ENCODE peak calls at places on chromosomes 4 and X, in six cellular contexts. I is cardiac muscle cell, P is foreskin fibroblast, G is tibial artery, U is K562, R is A549. K is an unnamed sample.
A peak's percentile ranks its signal among the peaks of the same experiment; 100 is the strongest.

GRCh38 chr4:11223261-11223660 is 205.4 kb downstream of the HS3ST1 start:
- DNase-seq in I (no peak), P (no peak), G (no peak), U (no peak), R (no peak), K (no peak)

GRCh38 chrX:49160908-49161307 is 1.6 kb upstream of the MAGIX start:
- DNase-seq in I (no peak), P (no peak), G (no peak), U (no peak), R (no peak), K (no peak)

GRCh38 chrX:2614911-2615310 is 76.2 kb upstream of the CD99 start:
- DNase-seq in I (peak; percentile 85), P (peak; percentile 91), G (no peak), U (peak; percentile 43), R (no peak), K (peak; percentile 26)

GRCh38 chrX:12790878-12791252 is 347 bp upstream of the PRPS2 start:
- DNase-seq in I (no peak), P (no peak), G (no peak), U (no peak), R (no peak), K (no peak)

GRCh38 chr4:112418092-112418491 is 97.9 kb downstream of the NEUROG2 start:
- DNase-seq in I (no peak), P (no peak), G (no peak), U (peak; percentile 15), R (no peak), K (no peak)

GRCh38 chrX:105475801-105476200 is 255.3 kb upstream of the TEX13A start:
- DNase-seq in I (no peak), P (peak; percentile 27), G (no peak), U (no peak), R (no peak), K (no peak)

GRCh38 chr4:74059161-74059829 is 20.8 kb upstream of the CXCL3 start:
- DNase-seq in I (no peak), P (no peak), G (no peak), U (no peak), R (no peak), K (no peak)

GRCh38 chr4:176837176-176837915 is 44.6 kb upstream of the VEGFC start:
- DNase-seq in I (no peak), P (no peak), G (no peak), U (no peak), R (no peak), K (no peak)

GRCh38 chr4:122531514-122531913 is 75.0 kb upstream of the IL2 start:
- DNase-seq in I (no peak), P (no peak), G (no peak), U (no peak), R (no peak), K (no peak)

GRCh38 chr4:109826719-109827118 is 1.1 kb upstream of the RRH start:
- DNase-seq in I (peak; percentile 41), P (peak; percentile 33), G (no peak), U (peak; percentile 20), R (no peak), K (no peak)

GRCh38 chr4:69038582-69038981 is 57.7 kb upstream of the UGT2B7 start:
- DNase-seq in I (no peak), P (peak; percentile 67), G (no peak), U (no peak), R (no peak), K (no peak)

GRCh38 chr4:1097553-1097952 is 15.8 kb downstream of the RNF212 start:
- DNase-seq in I (no peak), P (no peak), G (no peak), U (no peak), R (no peak), K (no peak)

GRCh38 chrX:31545726-31546125 is 473.9 kb upstream of the FTHL17 start:
- DNase-seq in I (no peak), P (no peak), G (no peak), U (no peak), R (no peak), K (no peak)

GRCh38 chr4:121070696-121071639 is 1.4 kb downstream of the NDNF start:
- DNase-seq in I (peak; percentile 44), P (peak; percentile 72), G (peak; percentile 48), U (no peak), R (peak; percentile 25), K (peak; percentile 15)

GRCh38 chr4:48175806-48176205 is 41.8 kb upstream of the TXK start:
- DNase-seq in I (no peak), P (peak; percentile 42), G (no peak), U (no peak), R (no peak), K (no peak)

GRCh38 chr4:30870513-30870912 is 150.3 kb downstream of the PCDH7 start:
- DNase-seq in I (no peak), P (no peak), G (no peak), U (no peak), R (no peak), K (no peak)

GRCh38 chr4:3198906-3199305 is 50.1 kb upstream of the MSANTD1 start:
- DNase-seq in I (no peak), P (no peak), G (no peak), U (no peak), R (no peak), K (no peak)

GRCh38 chr4:126899382-126899801 is 733.4 kb upstream of the INTU start:
- DNase-seq in I (peak; percentile 64), P (peak; percentile 94), G (no peak), U (no peak), R (no peak), K (no peak)

GRCh38 chr4:90159193-90159592 is 32.0 kb downstream of the CCSER1 start:
- DNase-seq in I (no peak), P (no peak), G (no peak), U (no peak), R (no peak), K (no peak)

GRCh38 chr4:155818639-155819038 is 47.4 kb downstream of the ASIC5 start:
- DNase-seq in I (peak; percentile 46), P (peak; percentile 13), G (no peak), U (no peak), R (no peak), K (no peak)

GRCh38 chr4:186554890-186555827 is at the start of gene MTNR1A:
- DNase-seq in I (peak; percentile 13), P (peak; percentile 13), G (no peak), U (no peak), R (peak; percentile 19), K (no peak)

GRCh38 chrX:638482-639131 is 8.0 kb downstream of the SHOX start:
- DNase-seq in I (no peak), P (peak; percentile 49), G (no peak), U (no peak), R (no peak), K (no peak)

GRCh38 chrX:118345045-118345400 is 883 bp upstream of the WDR44 start:
- DNase-seq in I (no peak), P (no peak), G (no peak), U (peak; percentile 32), R (no peak), K (no peak)

GRCh38 chr4:80005863-80006262 is 67.2 kb downstream of the ANTXR2 start:
- DNase-seq in I (no peak), P (no peak), G (no peak), U (peak; percentile 75), R (no peak), K (no peak)

GRCh38 chr4:46994007-46994405 is 625 bp upstream of the GABRA4 start:
- DNase-seq in I (no peak), P (peak; percentile 6), G (no peak), U (no peak), R (no peak), K (no peak)

GRCh38 chr4:37601527-37601926 is 84.6 kb downstream of the RELL1 start:
- DNase-seq in I (peak; percentile 99), P (peak; percentile 66), G (no peak), U (no peak), R (no peak), K (no peak)

DNA sequence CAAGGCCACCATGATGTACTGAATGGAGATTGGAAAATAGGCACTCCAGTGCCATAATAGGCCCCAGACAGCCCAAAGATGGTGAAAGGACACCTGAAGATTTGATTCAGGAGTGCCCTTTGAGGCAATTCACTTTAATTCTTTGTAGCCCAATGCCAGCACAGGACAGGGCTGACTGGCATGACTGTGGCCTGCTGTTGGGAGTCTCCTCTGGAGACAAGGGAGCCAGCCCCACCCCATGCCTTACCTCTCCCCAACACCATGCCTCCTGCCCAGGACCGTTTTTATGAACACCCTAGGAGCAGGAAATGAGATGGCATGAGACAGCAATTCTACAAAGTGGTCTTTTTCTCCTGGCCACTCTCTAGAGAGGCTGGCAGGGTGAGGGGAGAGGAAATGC is 94.3 kb upstream of the MAMLD1 start:
- DNase-seq in I (no peak), P (no peak), G (no peak), U (no peak), R (no peak), K (no peak)
- H3K4me3 ChIP-seq in I (no peak overlapping the region), P (no peak overlapping the region), G (no peak overlapping the region), U (no peak overlapping the region), R (no peak overlapping the region), K (no peak overlapping the region)

GRCh38 chrX:153336988-153337387 is 3.0 kb downstream of the ZNF275 start:
- DNase-seq in I (no peak), P (no peak), G (no peak), U (no peak), R (no peak), K (no peak)
- H3K4me3 ChIP-seq in I (no peak overlapping the region), P (no peak overlapping the region), G (no peak overlapping the region), U (no peak overlapping the region), R (no peak overlapping the region), K (no peak overlapping the region)

GRCh38 chr4:140635606-140636005 is 66.8 kb upstream of the UCP1 start:
- DNase-seq in I (peak; percentile 52), P (peak; percentile 45), G (no peak), U (no peak), R (peak; percentile 10), K (no peak)
- H3K4me3 ChIP-seq in I (no peak overlapping the region), P (no peak overlapping the region), G (no peak overlapping the region), U (no peak overlapping the region), R (no peak overlapping the region), K (no peak overlapping the region)

GRCh38 chrX:40171513-40172168 is 73.9 kb upstream of the BCOR start:
- DNase-seq in I (peak; percentile 53), P (peak; percentile 64), G (no peak), U (peak; percentile 45), R (no peak), K (no peak)

GRCh38 chrX:40173662-40174593 is 76.2 kb upstream of the BCOR start:
- DNase-seq in I (peak; percentile 39), P (peak; percentile 43), G (no peak), U (peak; percentile 55), R (no peak), K (no peak)

GRCh38 chrX:40172169-40172979 is 74.6 kb upstream of the BCOR start:
- DNase-seq in I (peak; percentile 65), P (peak; percentile 74), G (peak; percentile 79), U (peak; percentile 94), R (no peak), K (no peak)

GRCh38 chrX:40174594-40175415 is 77.0 kb upstream of the BCOR start:
- DNase-seq in I (peak; percentile 75), P (peak; percentile 77), G (no peak), U (peak; percentile 44), R (no peak), K (no peak)

DNA sequence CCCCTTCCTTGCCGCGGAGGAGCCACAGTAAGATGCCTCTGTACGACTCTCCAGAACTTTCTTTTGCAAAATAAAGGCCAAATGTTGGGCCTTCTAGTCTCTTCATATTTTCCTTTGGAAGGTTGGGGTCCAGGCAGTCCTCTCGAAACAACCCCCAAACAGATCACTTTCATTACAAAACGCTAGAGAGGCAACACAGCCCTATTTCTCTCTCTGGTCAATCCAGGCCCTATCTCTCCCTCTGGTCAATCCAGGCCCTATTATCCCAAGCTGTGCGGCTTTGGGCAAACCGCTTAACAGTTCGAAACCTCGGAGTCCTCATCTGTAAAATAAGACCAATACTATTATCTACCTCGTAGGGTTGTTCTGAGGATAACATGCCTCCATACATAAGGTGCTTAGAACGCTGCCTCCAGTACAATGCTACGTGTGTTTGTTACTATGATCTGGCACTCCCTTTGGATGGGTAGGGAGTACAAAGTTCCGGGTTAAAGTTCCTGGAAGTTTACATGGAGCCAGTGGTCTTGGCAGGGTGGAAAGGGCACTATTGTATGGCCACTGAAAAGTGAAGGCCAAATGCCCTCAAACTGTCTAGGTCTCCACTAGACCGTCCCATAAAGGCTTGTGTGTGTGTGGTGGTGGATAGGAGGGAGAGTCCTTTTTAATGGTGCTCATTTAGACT is 75.4 kb upstream of the BCOR start:
- DNase-seq in I (no peak), P (no peak), G (no peak), U (no peak), R (no peak), K (no peak)
- H3K4me3 ChIP-seq in I (peak overlapping the region; percentile 26), P (no peak overlapping the region), G (peak overlapping the region; percentile 58), U (peak overlapping the region; percentile 48), R (no peak overlapping the region), K (peak overlapping the region; percentile 50)

K was measured in tibial nerve.